ENCODE peak calls at places on chromosome 2, in ten cellular contexts. L, I, G, W, R, M, U, E, N and A are unnamed samples.

GRCh38 chr2:172370821-172371455 is 56.4 kb upstream of the ITGA6 start:
- DNase-seq in R (no peak), E (no peak), G (no peak), I (no peak), W (no peak), M (no peak), U (no peak), L (no peak), N (no peak), A (no peak)

GRCh38 chr2:26067980-26068507 is 34.2 kb downstream of the RAB10 start:
- DNase-seq in W (no peak), G (no peak), M (no peak), N (peak), U (no peak), L (no peak), E (no peak), I (no peak), R (no peak), A (no peak)

GRCh38 chr2:207796585-207797350 is 27.1 kb upstream of the FZD5 start:
- DNase-seq in M (peak), N (no peak), E (no peak), W (peak), G (no peak), R (peak), L (no peak), U (no peak), I (no peak), A (no peak)

GRCh38 chr2:231541605-231542509 is 11.6 kb upstream of the NMUR1 start:
- DNase-seq in E (no peak), I (no peak), U (peak), L (no peak), M (no peak), R (no peak), N (peak), W (no peak), G (no peak), A (no peak)

GRCh38 chr2:76599732-76600368 is 889.1 kb upstream of the GCFC2 start:
- DNase-seq in G (peak), I (peak), U (peak), M (peak), L (peak), R (peak), N (peak), W (peak), E (no peak), A (peak)

GRCh38 chr2:61257446-61257845 is 95.5 kb downstream of the C2orf74 start:
- DNase-seq in W (no peak), N (no peak), R (no peak), U (no peak), G (no peak), E (no peak), M (no peak), L (no peak), I (no peak), A (no peak)

GRCh38 chr2:235008584-235009044 is 56.8 kb downstream of the SH3BP4 start:
- DNase-seq in E (no peak), R (no peak), M (peak), N (no peak), I (peak), G (no peak), U (no peak), W (no peak), L (no peak), A (no peak)

GRCh38 chr2:29528891-29529520 is 392.4 kb downstream of the ALK start:
- DNase-seq in U (no peak), G (no peak), M (peak), I (peak), N (no peak), W (peak), E (no peak), L (no peak), R (peak), A (no peak)

GRCh38 chr2:66508358-66509071 is 73.6 kb downstream of the MEIS1 start:
- DNase-seq in E (no peak), L (no peak), M (no peak), I (no peak), R (peak), N (no peak), W (no peak), U (no peak), G (no peak), A (no peak)

GRCh38 chr2:175454953-175455389 is 273.5 kb upstream of the ATP5MC3 start:
- DNase-seq in W (no peak), G (no peak), E (no peak), R (no peak), U (no peak), N (no peak), I (no peak), L (no peak), M (no peak), A (no peak)

GRCh38 chr2:17539993-17540812 is at the start of gene VSNL1:
- DNase-seq in M (peak), W (peak), E (peak), G (peak), L (no peak), I (peak), U (peak), N (no peak), R (peak), A (peak)

GRCh38 chr2:139067072-139067471 is 286.9 kb upstream of the NXPH2 start:
- DNase-seq in U (no peak), W (no peak), R (no peak), E (no peak), G (no peak), I (no peak), N (no peak), L (no peak), M (no peak), A (no peak)

DNA sequence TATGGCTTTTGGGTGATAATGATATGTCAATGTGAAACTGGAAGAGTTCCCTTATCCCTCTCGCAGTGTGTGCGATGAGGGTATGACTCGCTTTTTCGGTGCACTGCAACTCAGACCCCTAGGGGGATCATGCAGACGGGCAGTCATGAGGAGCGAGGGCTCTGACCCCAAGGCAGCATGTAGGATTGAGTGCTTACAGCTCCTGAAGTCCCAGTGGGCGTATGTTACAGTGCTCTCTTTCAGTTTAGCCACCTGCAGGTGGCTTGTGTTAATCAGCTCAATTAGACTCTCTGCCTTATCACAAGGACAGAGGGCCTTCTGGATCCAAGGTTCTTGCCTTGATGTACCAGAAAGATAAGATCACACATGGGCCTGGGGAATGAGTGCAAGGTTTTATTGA is 1269.9 kb upstream of the GYPC start:
- DNase-seq in U (no peak), L (no peak), R (no peak), M (no peak), E (no peak), I (no peak), G (no peak), W (no peak), N (peak), A (no peak)
- H3K4me3 ChIP-seq in U (no peak), L (no peak), R (no peak), M (no peak), E (no peak), I (no peak), G (no peak), W (no peak), N (no peak), A (no peak)

GRCh38 chr2:24022324-24022974 is 12.6 kb downstream of the MFSD2B start:
- DNase-seq in W (no peak), L (no peak), G (no peak), E (no peak), M (no peak), R (no peak), I (no peak), N (no peak), U (no peak), A (no peak)
- TF ChIP-seq POLR2A in W (no peak), L (no peak), G (no peak), E (no peak), M (no peak), R (no peak), I (no peak), N (no peak), U (no peak), A (no peak)

DNA sequence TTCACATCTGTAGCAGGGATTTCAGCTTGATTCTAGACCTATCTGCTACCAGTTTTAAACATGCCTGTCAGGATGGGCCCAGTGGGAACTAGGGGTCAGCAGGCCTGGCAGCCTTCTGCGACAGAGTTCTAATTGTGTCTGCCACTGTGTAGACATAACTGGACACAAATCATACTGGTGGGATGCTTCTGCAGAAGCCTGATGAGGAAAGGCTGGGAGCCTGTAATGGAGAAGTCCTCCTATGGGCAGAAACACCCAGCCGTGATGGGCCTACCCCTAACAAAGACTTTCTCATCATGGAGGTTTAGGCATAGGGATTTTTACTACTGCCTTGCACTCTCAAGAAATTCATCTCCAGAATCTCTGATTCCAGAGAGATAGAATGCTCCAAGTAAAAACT is 166.9 kb downstream of the PDE11A start:
- DNase-seq in M (no peak), N (no peak), R (no peak), W (no peak), I (no peak), E (no peak), G (no peak), U (no peak), L (no peak), A (no peak)
- H3K4me3 ChIP-seq in M (no peak), N (no peak), R (no peak), W (no peak), I (no peak), E (no peak), G (no peak), U (no peak), L (peak), A (no peak)

GRCh38 chr2:218383892-218384519 is 1.9 kb downstream of the SLC11A1 start:
- DNase-seq in G (no peak), M (no peak), W (no peak), E (no peak), I (no peak), U (peak), R (no peak), N (peak), L (no peak), A (no peak)
- TF ChIP-seq POLR2A in G (no peak), M (no peak), W (no peak), E (no peak), I (peak), U (no peak), R (no peak), N (no peak), L (no peak), A (no peak)

GRCh38 chr2:70069049-70069448 is 18.2 kb upstream of the PCBP1 start:
- DNase-seq in E (no peak), N (no peak), G (no peak), L (no peak), W (no peak), M (peak), U (no peak), I (peak), R (peak), A (no peak)
- H3K4me3 ChIP-seq in E (no peak), N (no peak), G (no peak), L (no peak), W (no peak), M (no peak), U (no peak), I (no peak), R (no peak), A (no peak)